ENCODE peak calls at places on chromosome 20, in four cellular contexts. K is astrocyte, Q is fibroblast of lung, A is kidney epithelial cell. P is an unnamed sample. For H3K36me3, the result is how much of the 10 kb centered on the place peaks cover.

GRCh38 chr20:62117658-62118057 is 4.6 kb upstream of the LSM14B start:
- DNase-seq in K (no peak), Q (no peak), A (no peak), P (no peak)

GRCh38 chr20:5191829-5192569 is 65.2 kb downstream of the CDS2 start:
- DNase-seq in K (peak), Q (peak), A (no peak), P (peak)

GRCh38 chr20:24747881-24748595 is 201.0 kb upstream of the CST7 start:
- DNase-seq in K (no peak), Q (no peak), A (no peak), P (no peak)

GRCh38 chr20:9597547-9597946 is 83.2 kb downstream of the LAMP5 start:
- DNase-seq in K (no peak), Q (no peak), A (no peak), P (no peak)

GRCh38 chr20:63025534-63026331 is 19.0 kb upstream of the BHLHE23 start:
- DNase-seq in K (peak), Q (no peak), A (no peak), P (peak)

GRCh38 chr20:36270744-36271638 is 34.7 kb downstream of the AAR2 start:
- DNase-seq in K (no peak), Q (no peak), A (no peak), P (no peak)

GRCh38 chr20:57396212-57396611 is 5.0 kb downstream of the RBM38 start:
- DNase-seq in K (no peak), Q (no peak), A (no peak), P (no peak)

GRCh38 chr20:63846128-63846771 is 15.0 kb upstream of the ABHD16B start:
- DNase-seq in K (no peak), Q (peak), A (no peak), P (peak)

GRCh38 chr20:380763-381580 is 412 bp downstream of the TRIB3 start:
- DNase-seq in K (no peak), Q (peak), A (no peak), P (peak)

GRCh38 chr20:36062799-36063198 is 91.7 kb upstream of the EPB41L1 start:
- DNase-seq in K (no peak), Q (no peak), A (no peak), P (peak)

GRCh38 chr20:44780226-44780625 is 30.1 kb downstream of the RIMS4 start:
- DNase-seq in K (peak), Q (peak), A (peak), P (peak)

GRCh38 chr20:50260480-50261221 is 70.0 kb downstream of the CEBPB start:
- DNase-seq in K (no peak), Q (no peak), A (no peak), P (peak)

GRCh38 chr20:18567739-18568091 is 483 bp downstream of the SMIM26 start:
- DNase-seq in K (no peak), Q (no peak), A (no peak), P (peak)

GRCh38 chr20:4164246-4164645 is 148.9 kb upstream of the RNF24 start:
- DNase-seq in K (no peak), Q (no peak), A (no peak), P (no peak)

GRCh38 chr20:24337074-24337473 is 132.4 kb upstream of the SYNDIG1 start:
- DNase-seq in K (peak), Q (peak), A (peak), P (peak)

GRCh38 chr20:24956001-24956761 is 7.1 kb downstream of the CST7 start:
- DNase-seq in K (no peak), Q (no peak), A (no peak), P (no peak)

GRCh38 chr20:22492497-22492896 is 91.9 kb downstream of the FOXA2 start:
- DNase-seq in K (no peak), Q (no peak), A (no peak), P (no peak)

GRCh38 chr20:36208257-36208656 is 28.0 kb upstream of the AAR2 start:
- DNase-seq in K (no peak), Q (no peak), A (no peak), P (no peak)

GRCh38 chr20:63017826-63018411 is 11.2 kb upstream of the BHLHE23 start:
- DNase-seq in K (no peak), Q (no peak), A (no peak), P (no peak)

GRCh38 chr20:13037727-13038126 is 29.0 kb downstream of the SPTLC3 start:
- DNase-seq in K (no peak), Q (no peak), A (no peak), P (peak)

GRCh38 chr20:23445596-23446217 is 6.2 kb downstream of the CSTL1 start:
- DNase-seq in K (peak), Q (peak), A (peak), P (peak)

GRCh38 chr20:49964964-49965780 is 17.6 kb upstream of the SNAI1 start:
- DNase-seq in K (no peak), Q (no peak), A (no peak), P (peak)

GRCh38 chr20:54476336-54476928 is 1.0 kb downstream of the DOK5 start:
- DNase-seq in K (no peak), Q (no peak), A (no peak), P (peak)

GRCh38 chr20:62852196-62852595 is 9.4 kb downstream of the TCFL5 start:
- DNase-seq in K (no peak), Q (no peak), A (no peak), P (no peak)

GRCh38 chr20:61521680-61522420 is 269.8 kb downstream of the CDH4 start:
- DNase-seq in K (peak), Q (no peak), A (no peak), P (no peak)

GRCh38 chr20:64077876-64078551 is 1.3 kb downstream of the RGS19 start:
- DNase-seq in K (no peak), Q (no peak), A (no peak), P (no peak)

GRCh38 chr20:6180531-6180930 is 57.7 kb upstream of the FERMT1 start:
- DNase-seq in K (no peak), Q (no peak), A (no peak), P (no peak)

GRCh38 chr20:52746190-52746589 is 226.0 kb upstream of the TSHZ2 start:
- DNase-seq in K (no peak), Q (no peak), A (no peak), P (no peak)

GRCh38 chr20:32443386-32443974 is 85.3 kb downstream of the ASXL1 start:
- DNase-seq in K (no peak), Q (no peak), A (no peak), P (no peak)

GRCh38 chr20:31713312-31714049 is 9.2 kb downstream of the BCL2L1 start:
- DNase-seq in K (peak), Q (peak), A (peak), P (peak)

GRCh38 chr20:57612916-57613315 is 7.3 kb downstream of the ZBP1 start:
- DNase-seq in K (no peak), Q (no peak), A (no peak), P (no peak)

GRCh38 chr20:32236819-32237218 is 29.1 kb downstream of the POFUT1 start:
- DNase-seq in K (no peak), Q (no peak), A (no peak), P (no peak)

GRCh38 chr20:4082406-4083102 is 67.2 kb upstream of the RNF24 start:
- DNase-seq in K (peak), Q (peak), A (no peak), P (peak)

GRCh38 chr20:38000293-38000692 is 33.0 kb downstream of the TTI1 start:
- DNase-seq in K (no peak), Q (no peak), A (no peak), P (no peak)
- H3K36me3 ChIP-seq in K (under half), Q (under half), A (under half), P (under half)

GRCh38 chr20:39039261-39039660 is 77.1 kb downstream of the DHX35 start:
- DNase-seq in K (no peak), Q (no peak), A (no peak), P (peak)
- H3K36me3 ChIP-seq in K (under half), Q (under half), A (under half), P (under half)

GRCh38 chr20:8007490-8007889 is 12.1 kb downstream of the TMX4 start:
- DNase-seq in K (no peak), Q (no peak), A (no peak), P (no peak)

GRCh38 chr20:8008733-8009132 is 10.8 kb downstream of the TMX4 start:
- DNase-seq in K (no peak), Q (no peak), A (no peak), P (no peak)

GRCh38 chr20:8005033-8005432 is 14.5 kb downstream of the TMX4 start:
- DNase-seq in K (no peak), Q (no peak), A (no peak), P (no peak)

GRCh38 chr20:8005575-8006366 is 13.8 kb downstream of the TMX4 start:
- DNase-seq in K (no peak), Q (no peak), A (no peak), P (no peak)
- H3K36me3 ChIP-seq in K (under half), Q (under half), A (under half), P (under half)

GRCh38 chr20:51616060-51616459 is 73.5 kb upstream of the NFATC2 start:
- DNase-seq in K (no peak), Q (no peak), A (no peak), P (no peak)
- H3K36me3 ChIP-seq in K (under half), Q (under half), A (under half), P (under half)

GRCh38 chr20:37744347-37744746 is 50.5 kb downstream of the CTNNBL1 start:
- DNase-seq in K (no peak), Q (no peak), A (no peak), P (no peak)

GRCh38 chr20:37741560-37741959 is 47.7 kb downstream of the CTNNBL1 start:
- DNase-seq in K (no peak), Q (peak), A (no peak), P (no peak)

GRCh38 chr20:37749185-37749584 is 55.4 kb downstream of the CTNNBL1 start:
- DNase-seq in K (no peak), Q (no peak), A (no peak), P (no peak)

GRCh38 chr20:37742121-37742520 is 48.3 kb downstream of the CTNNBL1 start:
- DNase-seq in K (no peak), Q (no peak), A (no peak), P (no peak)

GRCh38 chr20:37745553-37745952 is 51.7 kb downstream of the CTNNBL1 start:
- DNase-seq in K (no peak), Q (no peak), A (no peak), P (no peak)
- H3K36me3 ChIP-seq in K (under half), Q (under half), A (under half), P (under half)

GRCh38 chr20:21389368-21389767 is 8.0 kb downstream of the NKX2-4 start:
- DNase-seq in K (no peak), Q (peak), A (no peak), P (no peak)
- H3K36me3 ChIP-seq in K (under half), Q (under half), A (under half), P (half or more)

DNA sequence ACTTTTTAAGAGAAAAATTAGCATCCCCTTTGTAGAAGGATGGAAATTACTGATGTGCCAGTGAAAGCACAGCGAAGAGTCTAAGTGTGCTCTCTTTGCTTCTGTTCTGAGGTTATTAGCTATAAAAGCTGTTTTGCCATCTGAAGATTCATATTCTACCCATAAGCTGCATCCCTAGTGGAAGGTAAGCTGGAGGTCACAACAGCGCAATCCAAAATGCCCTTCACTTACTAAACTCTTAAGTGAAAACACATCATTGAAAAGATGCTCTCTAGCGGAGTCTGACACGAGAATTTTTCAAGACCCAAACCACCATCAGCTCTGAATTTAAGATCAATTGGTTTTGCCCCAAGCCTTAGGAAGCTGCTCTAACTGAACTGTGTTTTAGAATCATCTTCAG is 113.5 kb downstream of the ZMYND8 start:
- DNase-seq in K (no peak), Q (no peak), A (no peak), P (no peak)
- H3K36me3 ChIP-seq in K (under half), Q (under half), A (under half), P (under half)

GRCh38 chr20:58675146-58675584 is 17.4 kb upstream of the NPEPL1 start:
- DNase-seq in K (no peak), Q (no peak), A (no peak), P (no peak)

GRCh38 chr20:58676161-58676560 is 16.4 kb upstream of the NPEPL1 start:
- DNase-seq in K (no peak), Q (no peak), A (no peak), P (no peak)

GRCh38 chr20:58677808-58678207 is 14.8 kb upstream of the NPEPL1 start:
- DNase-seq in K (no peak), Q (no peak), A (no peak), P (no peak)

GRCh38 chr20:58677205-58677604 is 15.4 kb upstream of the NPEPL1 start:
- DNase-seq in K (no peak), Q (no peak), A (no peak), P (no peak)

DNA sequence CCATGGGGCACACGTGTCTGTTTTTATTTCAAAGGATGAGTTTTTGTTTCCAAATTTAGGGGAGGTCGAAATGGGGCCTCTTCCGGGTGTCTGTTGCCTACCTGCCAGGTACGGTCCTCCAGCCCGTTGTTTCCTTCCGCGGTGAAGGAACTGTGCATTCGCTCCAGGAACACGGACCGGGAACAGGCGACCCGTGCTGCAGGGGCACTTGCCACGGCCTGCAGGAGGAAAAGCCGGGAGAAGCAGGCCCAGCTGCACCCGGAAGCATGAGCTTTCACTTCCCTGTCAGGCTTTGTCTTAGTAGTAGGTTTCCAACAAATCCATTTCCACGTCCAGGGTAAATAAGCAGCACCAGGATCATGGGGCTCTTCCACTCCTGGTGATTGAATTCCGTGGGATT is 17.0 kb upstream of the NPEPL1 start:
- DNase-seq in K (no peak), Q (no peak), A (no peak), P (no peak)
- H3K36me3 ChIP-seq in K (under half), Q (under half), A (under half), P (under half)

GRCh38 chr20:34364013-34364382 is 925 bp downstream of the ITCH start:
- DNase-seq in K (peak), Q (peak), A (no peak), P (peak)
- H3K36me3 ChIP-seq in K (under half), Q (under half), A (under half), P (under half)

P was measured in GM23248.